ENCODE peak calls at places on chromosomes 12 and 14, in four cellular contexts. F, D, T and I are unnamed samples.

GRCh38 chr14:104554608-104555401 is 24.8 kb upstream of the C14orf180 start:
- DNase-seq in F (no peak), D (no peak), T (no peak), I (no peak)

GRCh38 chr12:104555650-104556049 is 98.9 kb downstream of the CHST11 start:
- DNase-seq in F (no peak), D (no peak), T (no peak), I (no peak)

GRCh38 chr12:25653487-25654175 is 100.5 kb upstream of the LMNTD1 start:
- DNase-seq in F (no peak), D (no peak), T (no peak), I (peak; percentile 60)

GRCh38 chr14:81323621-81324400 is 76.3 kb downstream of the STON2 start:
- DNase-seq in F (no peak), D (no peak), T (no peak), I (no peak)

GRCh38 chr12:88993655-88994054 is 358.6 kb downstream of the DUSP6 start:
- DNase-seq in F (no peak), D (no peak), T (peak; percentile 9), I (no peak)

GRCh38 chr14:68563256-68564131 is 229.4 kb downstream of the ZFP36L1 start:
- DNase-seq in F (no peak), D (no peak), T (no peak), I (no peak)

GRCh38 chr14:72894323-72894622 is 372 bp upstream of the DPF3 start:
- DNase-seq in F (no peak), D (no peak), T (no peak), I (no peak)

GRCh38 chr14:21215879-21216251 is 53.4 kb downstream of the HNRNPC start:
- DNase-seq in F (no peak), D (no peak), T (no peak), I (no peak)

GRCh38 chr14:102949801-102950451 is 27.5 kb downstream of the AMN start:
- DNase-seq in F (no peak), D (no peak), T (no peak), I (no peak)

GRCh38 chr12:89525002-89525823 is 617 bp upstream of the GALNT4 start:
- DNase-seq in F (peak; percentile 25), D (no peak), T (peak; percentile 45), I (peak; percentile 51)

GRCh38 chr12:71999795-72000194 is 61.1 kb downstream of the TPH2 start:
- DNase-seq in F (no peak), D (no peak), T (no peak), I (no peak)

GRCh38 chr14:22221508-22221907 is 367.5 kb downstream of the DAD1 start:
- DNase-seq in F (peak; percentile 4), D (no peak), T (peak; percentile 7), I (no peak)

GRCh38 chr12:120538281-120539156 is 4.4 kb downstream of the RNF10 start:
- DNase-seq in F (no peak), D (no peak), T (no peak), I (peak; percentile 44)

GRCh38 chr14:106372870-106373657 is 846.7 kb downstream of the TMEM121 start:
- DNase-seq in F (peak; percentile 68), D (no peak), T (peak; percentile 78), I (peak; percentile 35)

GRCh38 chr14:35712466-35712865 is 96.6 kb downstream of the RALGAPA1 start:
- DNase-seq in F (no peak), D (no peak), T (no peak), I (no peak)

GRCh38 chr12:63029676-63030075 is 94.7 kb upstream of the PPM1H start:
- DNase-seq in F (no peak), D (no peak), T (no peak), I (no peak)

GRCh38 chr12:123085730-123086487 is 65.0 kb downstream of the PITPNM2 start:
- DNase-seq in F (no peak), D (no peak), T (no peak), I (no peak)

GRCh38 chr12:67145692-67146091 is 123.5 kb upstream of the CAND1 start:
- DNase-seq in F (no peak), D (no peak), T (no peak), I (no peak)

GRCh38 chr12:81683881-81684280 is 75.3 kb downstream of the PPFIA2 start:
- DNase-seq in F (no peak), D (no peak), T (no peak), I (no peak)

GRCh38 chr14:38211258-38211735 is 3.6 kb downstream of the SSTR1 start:
- DNase-seq in F (no peak), D (no peak), T (no peak), I (no peak)

GRCh38 chr14:79587194-79587593 is 624.1 kb downstream of the DIO2 start:
- DNase-seq in F (no peak), D (no peak), T (no peak), I (no peak)

GRCh38 chr14:105534586-105534985 is 8.2 kb downstream of the TMEM121 start:
- DNase-seq in F (no peak), D (no peak), T (no peak), I (no peak)

GRCh38 chr14:53168786-53169185 is 15.7 kb upstream of the DDHD1 start:
- DNase-seq in F (no peak), D (no peak), T (no peak), I (no peak)

DNA sequence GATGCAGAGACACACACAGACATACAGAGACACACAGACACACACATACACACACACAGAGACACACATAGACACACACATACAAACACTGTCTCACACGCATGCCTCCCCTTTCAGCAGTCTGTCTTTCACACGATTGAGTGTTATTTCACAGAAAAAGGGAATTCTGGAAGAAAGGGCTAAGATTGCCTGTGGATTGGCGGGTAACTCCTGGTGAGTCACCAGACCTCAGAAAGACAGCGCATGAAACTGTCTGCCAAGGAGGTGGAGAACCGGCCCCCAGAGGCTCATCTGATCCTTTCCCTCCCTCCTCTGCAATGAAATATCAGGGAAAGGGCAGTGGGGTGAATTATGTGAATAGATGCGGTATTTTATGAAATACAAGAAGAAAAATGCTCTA is 127.2 kb upstream of the GSC start:
- DNase-seq in F (no peak), D (no peak), T (no peak), I (no peak)
- TF ChIP-seq SPI1 in F (no peak), D (no peak), T (no peak), I (no peak)

DNA sequence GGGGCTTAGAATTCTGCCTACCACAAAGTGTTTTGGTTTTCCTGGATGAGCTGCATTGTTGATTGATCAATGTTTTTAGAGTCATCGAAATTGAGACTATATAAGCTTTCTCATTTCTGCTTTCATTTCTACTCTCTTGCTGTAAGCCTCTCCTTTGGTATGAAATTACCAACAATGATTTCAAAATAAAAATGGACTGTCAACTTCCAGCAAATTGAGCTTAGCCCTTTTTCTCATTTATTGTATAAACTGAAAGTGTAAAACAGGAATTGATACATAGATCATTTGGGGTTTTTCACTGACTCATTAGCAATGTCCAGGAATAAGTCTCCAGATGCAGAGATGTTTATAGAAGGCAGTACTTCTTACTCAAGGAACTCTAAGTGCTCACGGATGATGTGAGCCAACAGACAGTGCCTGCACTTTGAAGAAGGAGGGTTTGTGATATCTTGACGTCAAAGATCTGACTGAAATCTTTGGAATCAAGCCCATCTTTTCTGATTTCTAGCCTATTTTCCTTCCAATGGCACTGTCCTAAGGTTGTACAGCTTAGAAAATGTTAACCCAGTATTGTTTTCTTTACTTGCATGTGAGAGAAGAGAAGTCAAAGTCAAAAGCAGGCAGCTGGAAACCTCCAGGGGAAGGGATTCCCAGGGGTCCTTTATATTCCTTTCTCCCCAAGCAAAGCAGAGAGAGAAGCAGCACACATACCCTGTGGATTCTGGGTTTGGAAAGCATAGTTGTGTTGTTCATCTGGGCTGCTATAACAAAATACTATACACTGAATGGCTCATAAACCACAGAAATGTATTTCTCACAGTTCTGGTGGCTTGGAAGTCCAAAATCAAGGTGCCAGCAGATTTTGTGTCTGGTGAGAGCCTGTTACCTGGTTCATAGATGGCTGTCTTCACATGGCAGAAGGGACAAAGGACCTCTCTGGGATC is 19.8 kb upstream of the PCNX1 start:
- DNase-seq in F (no peak), D (peak; percentile 71), T (no peak), I (no peak)
- TF ChIP-seq POLR2AphosphoS5 in F (no peak), D (no peak), T (no peak), I (no peak)

GRCh38 chr12:48826209-48826855 is 8.0 kb downstream of the CACNB3 start:
- DNase-seq in F (no peak), D (no peak), T (no peak), I (no peak)
- TF ChIP-seq SPI1 in F (no peak), D (no peak), T (no peak), I (no peak)

GRCh38 chr14:76950043-76951020 is 78.2 kb downstream of the IRF2BPL start:
- DNase-seq in F (no peak), D (no peak), T (no peak), I (peak; percentile 9)
- TF ChIP-seq POLR2AphosphoS5 in F (no peak), D (no peak), T (no peak), I (no peak)

GRCh38 chr12:32124637-32125036 is 18.0 kb downstream of the BICD1 start:
- DNase-seq in F (no peak), D (no peak), T (no peak), I (no peak)

GRCh38 chr12:32115404-32116104 is 8.9 kb downstream of the BICD1 start:
- DNase-seq in F (no peak), D (no peak), T (peak; percentile 19), I (peak; percentile 62)

GRCh38 chr12:32118806-32119205 is 12.2 kb downstream of the BICD1 start:
- DNase-seq in F (no peak), D (no peak), T (no peak), I (no peak)

GRCh38 chr12:32116897-32117296 is 10.2 kb downstream of the BICD1 start:
- DNase-seq in F (no peak), D (no peak), T (no peak), I (no peak)

GRCh38 chr12:32120419-32120818 is 13.8 kb downstream of the BICD1 start:
- DNase-seq in F (peak; percentile 36), D (no peak), T (no peak), I (no peak)
- TF ChIP-seq SPI1 in F (no peak), D (no peak), T (no peak), I (no peak)